ENCODE peak calls at places on chromosome 11, in ten cellular contexts. Y is HFF-Myc, I is WTC11, J is fibroblast of pulmonary artery, V is hippocampal formation, M is G401, R is lower lobe of right lung, X is activated B cell treated with CpG ODN at 0.5 μM for 24 hours, S is EL, C is type B pancreatic cell. E is an unnamed sample.

GRCh38 chr11:66768818-66769217 is 39.8 kb upstream of the SPTBN2 start:
- DNase-seq in Y (no peak), I (no peak), J (peak; percentile 1), V (no peak), M (no peak), R (no peak), X (no peak), S (no peak), C (no peak), E (no peak)

GRCh38 chr11:128720522-128720985 is 26.7 kb downstream of the FLI1 start:
- DNase-seq in Y (no peak), I (peak; percentile 50), J (peak; percentile 47), V (no peak), M (no peak), R (peak; percentile 48), X (peak; percentile 42), S (no peak), C (no peak), E (no peak)

GRCh38 chr11:117259417-117259816 is 26.9 kb downstream of the RNF214 start:
- DNase-seq in Y (peak; percentile 36), I (no peak), J (peak; percentile 66), V (no peak), M (no peak), R (no peak), X (no peak), S (peak; percentile 71), C (no peak), E (peak; percentile 61)

GRCh38 chr11:77127969-77128691 is at the start of gene MYO7A:
- DNase-seq in Y (no peak), I (peak; percentile 47), J (peak; percentile 55), V (peak; percentile 72), M (no peak), R (no peak), X (no peak), S (peak; percentile 46), C (no peak), E (no peak)

GRCh38 chr11:125284209-125284608 is 119.7 kb downstream of the PKNOX2 start:
- DNase-seq in Y (no peak), I (no peak), J (no peak), V (no peak), M (no peak), R (no peak), X (no peak), S (no peak), C (no peak), E (no peak)

GRCh38 chr11:33942954-33943353 is 51.1 kb upstream of the LMO2 start:
- DNase-seq in Y (peak; percentile 21), I (no peak), J (peak; percentile 78), V (no peak), M (peak; percentile 7), R (no peak), X (no peak), S (peak; percentile 72), C (no peak), E (peak; percentile 56)

GRCh38 chr11:128324051-128324481 is 263.3 kb downstream of the ETS1 start:
- DNase-seq in Y (no peak), I (no peak), J (no peak), V (no peak), M (no peak), R (no peak), X (no peak), S (no peak), C (no peak), E (no peak)

GRCh38 chr11:64619811-64620285 is 28.8 kb downstream of the SLC22A12 start:
- DNase-seq in Y (peak; percentile 6), I (peak; percentile 66), J (peak; percentile 75), V (no peak), M (no peak), R (no peak), X (no peak), S (peak; percentile 63), C (no peak), E (peak; percentile 77)

GRCh38 chr11:2392241-2392959 is 8.2 kb upstream of the TSSC4 start:
- DNase-seq in Y (no peak), I (no peak), J (no peak), V (no peak), M (no peak), R (no peak), X (no peak), S (no peak), C (no peak), E (no peak)